ENCODE peak calls at places on chromosomes 3 and 15, in seven cellular contexts. One of them, this sample, is unnamed.

GRCh38 chr15:38893920-38894259 is 329.3 kb upstream of the RASGRP1 start:
- DNase-seq in thoracic aorta: no peak
- DNase-seq in Panc1: no peak
- DNase-seq in H1: no peak
- DNase-seq in OCI-LY7: no peak
- DNase-seq in CD8-positive, alpha-beta memory T cell: no peak
- DNase-seq in uterus: no peak
- DNase-seq in this sample: no peak

GRCh38 chr3:139225551-139225950 is 118.3 kb upstream of the MRPS22 start:
- DNase-seq in thoracic aorta: no peak
- DNase-seq in Panc1: no peak
- DNase-seq in H1: no peak
- DNase-seq in OCI-LY7: no peak
- DNase-seq in CD8-positive, alpha-beta memory T cell: no peak
- DNase-seq in uterus: no peak
- DNase-seq in this sample: no peak

GRCh38 chr3:142618917-142619401 is 22.8 kb downstream of the PLS1 start:
- DNase-seq in thoracic aorta: no peak
- DNase-seq in Panc1: peak; percentile 64
- DNase-seq in H1: no peak
- DNase-seq in OCI-LY7: no peak
- DNase-seq in CD8-positive, alpha-beta memory T cell: no peak
- DNase-seq in uterus: no peak
- DNase-seq in this sample: no peak

GRCh38 chr3:188208751-188209433 is 54.9 kb downstream of the LPP start:
- DNase-seq in thoracic aorta: no peak
- DNase-seq in Panc1: no peak
- DNase-seq in H1: no peak
- DNase-seq in OCI-LY7: no peak
- DNase-seq in CD8-positive, alpha-beta memory T cell: no peak
- DNase-seq in uterus: no peak
- DNase-seq in this sample: no peak

GRCh38 chr3:138491971-138492370 is 57.6 kb downstream of the ESYT3 start:
- DNase-seq in thoracic aorta: no peak
- DNase-seq in Panc1: no peak
- DNase-seq in H1: no peak
- DNase-seq in OCI-LY7: no peak
- DNase-seq in CD8-positive, alpha-beta memory T cell: no peak
- DNase-seq in uterus: no peak
- DNase-seq in this sample: no peak

GRCh38 chr3:118970819-118971218 is 63.8 kb downstream of the IGSF11 start:
- DNase-seq in thoracic aorta: no peak
- DNase-seq in Panc1: no peak
- DNase-seq in H1: no peak
- DNase-seq in OCI-LY7: no peak
- DNase-seq in CD8-positive, alpha-beta memory T cell: no peak
- DNase-seq in uterus: no peak
- DNase-seq in this sample: no peak

GRCh38 chr3:139534992-139535879 is 4.3 kb downstream of the RBP1 start:
- DNase-seq in thoracic aorta: peak; percentile 38
- DNase-seq in Panc1: no peak
- DNase-seq in H1: no peak
- DNase-seq in OCI-LY7: no peak
- DNase-seq in CD8-positive, alpha-beta memory T cell: no peak
- DNase-seq in uterus: peak; percentile 83
- DNase-seq in this sample: peak; percentile 39

GRCh38 chr3:5019411-5020261 is 40.4 kb downstream of the BHLHE40 start:
- DNase-seq in thoracic aorta: no peak
- DNase-seq in Panc1: no peak
- DNase-seq in H1: no peak
- DNase-seq in OCI-LY7: no peak
- DNase-seq in CD8-positive, alpha-beta memory T cell: peak; percentile 48
- DNase-seq in uterus: no peak
- DNase-seq in this sample: peak; percentile 56

GRCh38 chr15:42726114-42726513 is 10.8 kb downstream of the CDAN1 start:
- DNase-seq in thoracic aorta: no peak
- DNase-seq in Panc1: no peak
- DNase-seq in H1: peak; percentile 48
- DNase-seq in OCI-LY7: no peak
- DNase-seq in CD8-positive, alpha-beta memory T cell: no peak
- DNase-seq in uterus: no peak
- DNase-seq in this sample: no peak

GRCh38 chr3:48142316-48142870 is 45.8 kb downstream of the CDC25A start:
- DNase-seq in thoracic aorta: no peak
- DNase-seq in Panc1: no peak
- DNase-seq in H1: no peak
- DNase-seq in OCI-LY7: no peak
- DNase-seq in CD8-positive, alpha-beta memory T cell: no peak
- DNase-seq in uterus: no peak
- DNase-seq in this sample: no peak

GRCh38 chr15:95682129-95682528 is 648.4 kb upstream of the NR2F2 start:
- DNase-seq in thoracic aorta: no peak
- DNase-seq in Panc1: no peak
- DNase-seq in H1: no peak
- DNase-seq in OCI-LY7: no peak
- DNase-seq in CD8-positive, alpha-beta memory T cell: no peak
- DNase-seq in uterus: no peak
- DNase-seq in this sample: no peak

GRCh38 chr15:95687056-95687455 is 643.4 kb upstream of the NR2F2 start:
- DNase-seq in thoracic aorta: no peak
- DNase-seq in Panc1: no peak
- DNase-seq in H1: no peak
- DNase-seq in OCI-LY7: no peak
- DNase-seq in CD8-positive, alpha-beta memory T cell: no peak
- DNase-seq in uterus: no peak
- DNase-seq in this sample: no peak

GRCh38 chr15:95687686-95688085 is 642.8 kb upstream of the NR2F2 start:
- DNase-seq in thoracic aorta: no peak
- DNase-seq in Panc1: no peak
- DNase-seq in H1: no peak
- DNase-seq in OCI-LY7: no peak
- DNase-seq in CD8-positive, alpha-beta memory T cell: no peak
- DNase-seq in uterus: no peak
- DNase-seq in this sample: no peak

GRCh38 chr15:95684126-95684525 is 646.4 kb upstream of the NR2F2 start:
- DNase-seq in thoracic aorta: no peak
- DNase-seq in Panc1: no peak
- DNase-seq in H1: no peak
- DNase-seq in OCI-LY7: no peak
- DNase-seq in CD8-positive, alpha-beta memory T cell: no peak
- DNase-seq in uterus: no peak
- DNase-seq in this sample: no peak

GRCh38 chr15:95684693-95685115 is 645.8 kb upstream of the NR2F2 start:
- DNase-seq in thoracic aorta: no peak
- DNase-seq in Panc1: peak; percentile 72
- DNase-seq in H1: no peak
- DNase-seq in OCI-LY7: no peak
- DNase-seq in CD8-positive, alpha-beta memory T cell: no peak
- DNase-seq in uterus: peak; percentile 28
- DNase-seq in this sample: no peak
- H3K9me3 ChIP-seq in thoracic aorta: no peaks in the 10 kb centered on the region
- H3K9me3 ChIP-seq in Panc1: no peaks in the 10 kb centered on the region
- H3K9me3 ChIP-seq in H1: no peaks in the 10 kb centered on the region
- H3K9me3 ChIP-seq in OCI-LY7: no peaks in the 10 kb centered on the region
- H3K9me3 ChIP-seq in CD8-positive, alpha-beta memory T cell: no peaks in the 10 kb centered on the region
- H3K9me3 ChIP-seq in uterus: no peaks in the 10 kb centered on the region
- H3K9me3 ChIP-seq in this sample: no peaks in the 10 kb centered on the region

DNA sequence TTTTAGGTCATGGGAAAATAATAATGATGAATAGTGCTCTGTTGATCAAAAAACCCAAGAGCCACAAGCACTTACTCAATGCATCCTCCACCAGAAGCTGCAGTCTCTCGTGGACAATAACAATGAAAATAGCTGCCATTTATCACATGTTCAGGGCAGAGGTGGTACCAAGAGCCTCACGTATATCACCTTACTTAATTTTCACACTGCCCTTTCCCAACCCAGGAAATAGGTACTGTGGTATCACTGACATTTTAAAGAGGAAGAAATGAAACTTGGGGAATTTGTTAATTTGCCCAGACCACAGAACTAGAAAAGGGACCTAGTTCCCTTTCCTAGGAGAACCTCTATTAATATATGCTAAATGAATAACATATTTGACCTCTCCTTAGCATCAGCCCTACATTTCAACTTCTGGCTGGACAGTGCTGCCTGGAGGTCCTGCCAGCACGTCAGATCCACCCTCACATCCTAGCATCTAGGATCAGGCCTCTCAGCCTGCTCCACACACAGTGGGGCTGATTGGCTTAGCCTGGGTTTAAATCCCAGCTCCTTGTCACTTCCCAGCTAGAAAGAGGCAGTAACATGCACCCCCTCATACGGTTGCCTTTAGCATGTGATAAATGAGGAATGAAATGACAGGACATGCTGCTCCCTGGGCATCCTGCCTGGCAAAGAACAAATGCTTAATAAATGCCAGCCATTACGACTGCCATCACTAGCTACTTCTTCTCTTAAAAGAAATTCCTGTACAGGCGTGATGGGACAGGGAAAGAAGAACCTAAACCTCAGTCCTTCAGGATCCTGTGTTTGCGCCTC is 95.1 kb upstream of the TNFAIP8L3 start:
- DNase-seq in thoracic aorta: no peak
- DNase-seq in Panc1: no peak
- DNase-seq in H1: no peak
- DNase-seq in OCI-LY7: no peak
- DNase-seq in CD8-positive, alpha-beta memory T cell: no peak
- DNase-seq in uterus: no peak
- DNase-seq in this sample: no peak
- H3K27ac ChIP-seq in thoracic aorta: peak overlapping the region; percentile 85
- H3K27ac ChIP-seq in Panc1: no peak overlapping the region
- H3K27ac ChIP-seq in H1: no peak overlapping the region
- H3K27ac ChIP-seq in OCI-LY7: no peak overlapping the region
- H3K27ac ChIP-seq in CD8-positive, alpha-beta memory T cell: no peak overlapping the region
- H3K27ac ChIP-seq in uterus: no peak overlapping the region
- H3K27ac ChIP-seq in this sample: no peak overlapping the region

GRCh38 chr3:176512037-176512436 is 685.2 kb downstream of the TBL1XR1 start:
- DNase-seq in thoracic aorta: no peak
- DNase-seq in Panc1: no peak
- DNase-seq in H1: no peak
- DNase-seq in OCI-LY7: no peak
- DNase-seq in CD8-positive, alpha-beta memory T cell: no peak
- DNase-seq in uterus: no peak
- DNase-seq in this sample: no peak
- H3K9me3 ChIP-seq in thoracic aorta: peaks cover 25% of the 10 kb centered on the region
- H3K9me3 ChIP-seq in Panc1: no peaks in the 10 kb centered on the region
- H3K9me3 ChIP-seq in H1: peaks cover 30% of the 10 kb centered on the region
- H3K9me3 ChIP-seq in OCI-LY7: peaks cover 14% of the 10 kb centered on the region
- H3K9me3 ChIP-seq in CD8-positive, alpha-beta memory T cell: peaks cover 14% of the 10 kb centered on the region
- H3K9me3 ChIP-seq in uterus: peaks cover 22% of the 10 kb centered on the region
- H3K9me3 ChIP-seq in this sample: peaks cover 76% of the 10 kb centered on the region

GRCh38 chr3:156533205-156533604 is 21.7 kb downstream of the SSR3 start:
- DNase-seq in thoracic aorta: no peak
- DNase-seq in Panc1: no peak
- DNase-seq in H1: no peak
- DNase-seq in OCI-LY7: no peak
- DNase-seq in CD8-positive, alpha-beta memory T cell: no peak
- DNase-seq in uterus: no peak
- DNase-seq in this sample: no peak

GRCh38 chr3:156536524-156537316 is 18.2 kb downstream of the SSR3 start:
- DNase-seq in thoracic aorta: no peak
- DNase-seq in Panc1: no peak
- DNase-seq in H1: no peak
- DNase-seq in OCI-LY7: no peak
- DNase-seq in CD8-positive, alpha-beta memory T cell: no peak
- DNase-seq in uterus: no peak
- DNase-seq in this sample: no peak

GRCh38 chr3:156535162-156535627 is 19.7 kb downstream of the SSR3 start:
- DNase-seq in thoracic aorta: peak; percentile 51
- DNase-seq in Panc1: no peak
- DNase-seq in H1: no peak
- DNase-seq in OCI-LY7: peak; percentile 7
- DNase-seq in CD8-positive, alpha-beta memory T cell: no peak
- DNase-seq in uterus: peak; percentile 81
- DNase-seq in this sample: no peak

GRCh38 chr3:156532730-156533129 is 22.2 kb downstream of the SSR3 start:
- DNase-seq in thoracic aorta: no peak
- DNase-seq in Panc1: no peak
- DNase-seq in H1: no peak
- DNase-seq in OCI-LY7: no peak
- DNase-seq in CD8-positive, alpha-beta memory T cell: no peak
- DNase-seq in uterus: no peak
- DNase-seq in this sample: no peak

GRCh38 chr3:156535798-156536197 is 19.1 kb downstream of the SSR3 start:
- DNase-seq in thoracic aorta: no peak
- DNase-seq in Panc1: no peak
- DNase-seq in H1: no peak
- DNase-seq in OCI-LY7: no peak
- DNase-seq in CD8-positive, alpha-beta memory T cell: no peak
- DNase-seq in uterus: no peak
- DNase-seq in this sample: no peak
- H3K27ac ChIP-seq in thoracic aorta: peak overlapping the region; percentile 50
- H3K27ac ChIP-seq in Panc1: no peak overlapping the region
- H3K27ac ChIP-seq in H1: no peak overlapping the region
- H3K27ac ChIP-seq in OCI-LY7: no peak overlapping the region
- H3K27ac ChIP-seq in CD8-positive, alpha-beta memory T cell: no peak overlapping the region
- H3K27ac ChIP-seq in uterus: peak overlapping the region; percentile 63
- H3K27ac ChIP-seq in this sample: peak overlapping the region; percentile 62

DNA sequence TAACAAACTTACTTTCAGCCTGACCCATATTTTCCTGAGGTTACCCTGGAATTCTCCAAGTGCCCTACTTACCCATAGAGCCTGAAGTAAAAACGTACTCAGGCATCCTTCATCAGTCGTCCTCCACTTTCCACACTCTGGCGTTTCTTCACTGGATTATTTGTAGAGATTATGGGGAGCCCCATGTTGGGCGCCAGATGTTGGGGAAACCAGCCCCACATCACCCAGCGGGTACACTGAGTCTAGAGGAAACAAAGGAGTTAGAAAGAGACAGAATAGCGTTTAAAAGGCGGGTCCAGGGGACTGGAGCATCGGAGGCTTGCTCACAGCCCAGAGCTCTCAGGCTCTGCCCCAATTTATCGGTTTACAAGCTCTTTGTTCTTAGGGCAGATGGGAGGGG is 9.7 kb upstream of the SLC28A2 start:
- DNase-seq in thoracic aorta: no peak
- DNase-seq in Panc1: no peak
- DNase-seq in H1: no peak
- DNase-seq in OCI-LY7: peak; percentile 42
- DNase-seq in CD8-positive, alpha-beta memory T cell: no peak
- DNase-seq in uterus: no peak
- DNase-seq in this sample: no peak
- H3K9me3 ChIP-seq in thoracic aorta: peaks cover 33% of the 10 kb centered on the region
- H3K9me3 ChIP-seq in Panc1: peaks cover 20% of the 10 kb centered on the region
- H3K9me3 ChIP-seq in H1: peaks cover 29% of the 10 kb centered on the region
- H3K9me3 ChIP-seq in OCI-LY7: peaks cover 9% of the 10 kb centered on the region
- H3K9me3 ChIP-seq in CD8-positive, alpha-beta memory T cell: peaks cover 21% of the 10 kb centered on the region
- H3K9me3 ChIP-seq in uterus: peaks cover 26% of the 10 kb centered on the region
- H3K9me3 ChIP-seq in this sample: peaks cover 79% of the 10 kb centered on the region

GRCh38 chr3:70853161-70853560 is 540.7 kb upstream of the MDFIC2 start:
- DNase-seq in thoracic aorta: no peak
- DNase-seq in Panc1: no peak
- DNase-seq in H1: no peak
- DNase-seq in OCI-LY7: no peak
- DNase-seq in CD8-positive, alpha-beta memory T cell: no peak
- DNase-seq in uterus: no peak
- DNase-seq in this sample: no peak
- H3K27ac ChIP-seq in thoracic aorta: no peak overlapping the region
- H3K27ac ChIP-seq in Panc1: no peak overlapping the region
- H3K27ac ChIP-seq in H1: no peak overlapping the region
- H3K27ac ChIP-seq in OCI-LY7: no peak overlapping the region
- H3K27ac ChIP-seq in CD8-positive, alpha-beta memory T cell: no peak overlapping the region
- H3K27ac ChIP-seq in uterus: no peak overlapping the region
- H3K27ac ChIP-seq in this sample: no peak overlapping the region

This sample was measured in left lung.